ENCODE peak calls at places on chromosomes 16 and 17, in eight cellular contexts. One of them, this sample, is unnamed.

GRCh38 chr16:23711785-23712184 is 1.2 kb downstream of the ERN2 start:
- DNase-seq in HTR-8/SVneo: no peak
- DNase-seq in NCI-H1694 treated with DMSO at 0.1 percent for 48 hours: no peak
- DNase-seq in mesothelial cell of epicardium: no peak
- DNase-seq in germinal center: no peak
- DNase-seq in left cardiac atrium: no peak
- DNase-seq in GM04503: no peak
- DNase-seq in iris pigment epithelial cell: no peak
- DNase-seq in this sample: no peak

GRCh38 chr16:5851583-5851982 is 754.0 kb upstream of the EEF2KMT start:
- DNase-seq in HTR-8/SVneo: no peak
- DNase-seq in iris pigment epithelial cell: no peak
- DNase-seq in GM04503: no peak
- DNase-seq in mesothelial cell of epicardium: no peak
- DNase-seq in NCI-H1694 treated with DMSO at 0.1 percent for 48 hours: no peak
- DNase-seq in germinal center: no peak
- DNase-seq in left cardiac atrium: no peak
- DNase-seq in this sample: no peak

GRCh38 chr17:81533713-81534141 is 5.5 kb downstream of the FSCN2 start:
- DNase-seq in mesothelial cell of epicardium: no peak
- DNase-seq in NCI-H1694 treated with DMSO at 0.1 percent for 48 hours: no peak
- DNase-seq in GM04503: no peak
- DNase-seq in germinal center: no peak
- DNase-seq in iris pigment epithelial cell: no peak
- DNase-seq in HTR-8/SVneo: no peak
- DNase-seq in left cardiac atrium: no peak
- DNase-seq in this sample: no peak

GRCh38 chr16:75012380-75013081 is 13.7 kb downstream of the ZNRF1 start:
- DNase-seq in germinal center: no peak
- DNase-seq in NCI-H1694 treated with DMSO at 0.1 percent for 48 hours: no peak
- DNase-seq in mesothelial cell of epicardium: no peak
- DNase-seq in HTR-8/SVneo: no peak
- DNase-seq in iris pigment epithelial cell: no peak
- DNase-seq in GM04503: no peak
- DNase-seq in left cardiac atrium: no peak
- DNase-seq in this sample: no peak

GRCh38 chr16:78284957-78285434 is 185.5 kb downstream of the WWOX start:
- DNase-seq in left cardiac atrium: no peak
- DNase-seq in GM04503: no peak
- DNase-seq in mesothelial cell of epicardium: no peak
- DNase-seq in HTR-8/SVneo: no peak
- DNase-seq in germinal center: no peak
- DNase-seq in iris pigment epithelial cell: no peak
- DNase-seq in NCI-H1694 treated with DMSO at 0.1 percent for 48 hours: no peak
- DNase-seq in this sample: peak

GRCh38 chr17:28532063-28532960 is 20.1 kb downstream of the UNC119 start:
- DNase-seq in germinal center: no peak
- DNase-seq in iris pigment epithelial cell: no peak
- DNase-seq in NCI-H1694 treated with DMSO at 0.1 percent for 48 hours: no peak
- DNase-seq in HTR-8/SVneo: no peak
- DNase-seq in left cardiac atrium: no peak
- DNase-seq in mesothelial cell of epicardium: no peak
- DNase-seq in GM04503: no peak
- DNase-seq in this sample: no peak

GRCh38 chr16:88701541-88702363 is 4.5 kb downstream of the RNF166 start:
- DNase-seq in NCI-H1694 treated with DMSO at 0.1 percent for 48 hours: no peak
- DNase-seq in HTR-8/SVneo: no peak
- DNase-seq in iris pigment epithelial cell: no peak
- DNase-seq in mesothelial cell of epicardium: no peak
- DNase-seq in left cardiac atrium: no peak
- DNase-seq in GM04503: no peak
- DNase-seq in germinal center: no peak
- DNase-seq in this sample: no peak

GRCh38 chr17:10702574-10702973 is 5.2 kb downstream of the ADPRM start:
- DNase-seq in left cardiac atrium: no peak
- DNase-seq in GM04503: no peak
- DNase-seq in NCI-H1694 treated with DMSO at 0.1 percent for 48 hours: no peak
- DNase-seq in iris pigment epithelial cell: peak
- DNase-seq in germinal center: no peak
- DNase-seq in mesothelial cell of epicardium: no peak
- DNase-seq in HTR-8/SVneo: no peak
- DNase-seq in this sample: no peak

GRCh38 chr17:74744714-74745547 is 3.5 kb upstream of the NHERF1 start:
- DNase-seq in germinal center: peak
- DNase-seq in iris pigment epithelial cell: no peak
- DNase-seq in left cardiac atrium: peak
- DNase-seq in GM04503: no peak
- DNase-seq in HTR-8/SVneo: peak
- DNase-seq in NCI-H1694 treated with DMSO at 0.1 percent for 48 hours: peak
- DNase-seq in mesothelial cell of epicardium: peak
- DNase-seq in this sample: peak

This sample was measured in left lobe of liver.